ENCODE peak calls at places on chromosome 1, in five cellular contexts. One of them, this sample, is unnamed.

GRCh38 chr1:201982082-201982922 is at the start of gene RNPEP:
- DNase-seq in choroid plexus epithelial cell: peak; percentile 61
- DNase-seq in PC-9: peak; percentile 73
- DNase-seq in lower lobe of right lung: peak; percentile 84
- DNase-seq in endothelial cell: peak; percentile 83
- DNase-seq in this sample: peak; percentile 62

GRCh38 chr1:163315773-163316374 is 5.9 kb upstream of the NUF2 start:
- DNase-seq in PC-9: peak; percentile 13
- DNase-seq in endothelial cell: peak; percentile 45
- DNase-seq in choroid plexus epithelial cell: peak; percentile 73
- DNase-seq in lower lobe of right lung: no peak
- DNase-seq in this sample: peak; percentile 65

GRCh38 chr1:152969036-152969435 is 1.4 kb upstream of the SPRR4 start:
- DNase-seq in PC-9: no peak
- DNase-seq in choroid plexus epithelial cell: no peak
- DNase-seq in endothelial cell: no peak
- DNase-seq in lower lobe of right lung: no peak
- DNase-seq in this sample: no peak

GRCh38 chr1:19602486-19602885 is 41.6 kb upstream of the NBL1 start:
- DNase-seq in endothelial cell: no peak
- DNase-seq in lower lobe of right lung: no peak
- DNase-seq in PC-9: no peak
- DNase-seq in choroid plexus epithelial cell: no peak
- DNase-seq in this sample: peak; percentile 28

GRCh38 chr1:72915581-72915980 is 633.2 kb upstream of the NEGR1 start:
- DNase-seq in lower lobe of right lung: no peak
- DNase-seq in endothelial cell: no peak
- DNase-seq in PC-9: no peak
- DNase-seq in choroid plexus epithelial cell: no peak
- DNase-seq in this sample: no peak

GRCh38 chr1:84379128-84379527 is 19.2 kb upstream of the DNASE2B start:
- DNase-seq in endothelial cell: no peak
- DNase-seq in choroid plexus epithelial cell: peak; percentile 88
- DNase-seq in PC-9: no peak
- DNase-seq in lower lobe of right lung: no peak
- DNase-seq in this sample: peak; percentile 83

GRCh38 chr1:209109001-209109785 is 474.3 kb upstream of the CAMK1G start:
- DNase-seq in lower lobe of right lung: no peak
- DNase-seq in endothelial cell: no peak
- DNase-seq in choroid plexus epithelial cell: no peak
- DNase-seq in PC-9: no peak
- DNase-seq in this sample: no peak

GRCh38 chr1:94621392-94621791 is 79.8 kb upstream of the F3 start:
- DNase-seq in PC-9: peak; percentile 96
- DNase-seq in endothelial cell: no peak
- DNase-seq in lower lobe of right lung: no peak
- DNase-seq in choroid plexus epithelial cell: peak; percentile 47
- DNase-seq in this sample: peak; percentile 48

GRCh38 chr1:185853739-185854138 is 119.5 kb downstream of the HMCN1 start:
- DNase-seq in endothelial cell: no peak
- DNase-seq in choroid plexus epithelial cell: peak; percentile 76
- DNase-seq in lower lobe of right lung: no peak
- DNase-seq in PC-9: no peak
- DNase-seq in this sample: peak; percentile 76

GRCh38 chr1:209769171-209769904 is 13.5 kb downstream of the TRAF3IP3 start:
- DNase-seq in lower lobe of right lung: peak; percentile 75
- DNase-seq in PC-9: no peak
- DNase-seq in endothelial cell: no peak
- DNase-seq in choroid plexus epithelial cell: peak; percentile 91
- DNase-seq in this sample: peak; percentile 82

GRCh38 chr1:228332797-228333738 is 73.6 kb downstream of the TRIM11 start:
- DNase-seq in PC-9: no peak
- DNase-seq in choroid plexus epithelial cell: no peak
- DNase-seq in endothelial cell: no peak
- DNase-seq in lower lobe of right lung: peak; percentile 28
- DNase-seq in this sample: no peak

GRCh38 chr1:232899839-232900238 is 50.6 kb upstream of the NTPCR start:
- DNase-seq in lower lobe of right lung: no peak
- DNase-seq in choroid plexus epithelial cell: no peak
- DNase-seq in endothelial cell: no peak
- DNase-seq in PC-9: no peak
- DNase-seq in this sample: no peak

GRCh38 chr1:223338811-223339746 is 24.9 kb downstream of the SUSD4 start:
- DNase-seq in choroid plexus epithelial cell: no peak
- DNase-seq in PC-9: no peak
- DNase-seq in endothelial cell: no peak
- DNase-seq in lower lobe of right lung: no peak
- DNase-seq in this sample: no peak

GRCh38 chr1:208834346-208835081 is 590.3 kb upstream of the PLXNA2 start:
- DNase-seq in lower lobe of right lung: no peak
- DNase-seq in endothelial cell: peak; percentile 4
- DNase-seq in PC-9: no peak
- DNase-seq in choroid plexus epithelial cell: peak; percentile 2
- DNase-seq in this sample: no peak

GRCh38 chr1:23354260-23354659 is 10.2 kb upstream of the HNRNPR start:
- DNase-seq in endothelial cell: no peak
- DNase-seq in choroid plexus epithelial cell: no peak
- DNase-seq in PC-9: no peak
- DNase-seq in lower lobe of right lung: no peak
- DNase-seq in this sample: no peak
- TF ChIP-seq CTCF in endothelial cell: no peak
- TF ChIP-seq CTCF in choroid plexus epithelial cell: peak; percentile 33
- TF ChIP-seq CTCF in PC-9: no peak
- TF ChIP-seq CTCF in lower lobe of right lung: no peak
- TF ChIP-seq CTCF in this sample: peak; percentile 18

DNA sequence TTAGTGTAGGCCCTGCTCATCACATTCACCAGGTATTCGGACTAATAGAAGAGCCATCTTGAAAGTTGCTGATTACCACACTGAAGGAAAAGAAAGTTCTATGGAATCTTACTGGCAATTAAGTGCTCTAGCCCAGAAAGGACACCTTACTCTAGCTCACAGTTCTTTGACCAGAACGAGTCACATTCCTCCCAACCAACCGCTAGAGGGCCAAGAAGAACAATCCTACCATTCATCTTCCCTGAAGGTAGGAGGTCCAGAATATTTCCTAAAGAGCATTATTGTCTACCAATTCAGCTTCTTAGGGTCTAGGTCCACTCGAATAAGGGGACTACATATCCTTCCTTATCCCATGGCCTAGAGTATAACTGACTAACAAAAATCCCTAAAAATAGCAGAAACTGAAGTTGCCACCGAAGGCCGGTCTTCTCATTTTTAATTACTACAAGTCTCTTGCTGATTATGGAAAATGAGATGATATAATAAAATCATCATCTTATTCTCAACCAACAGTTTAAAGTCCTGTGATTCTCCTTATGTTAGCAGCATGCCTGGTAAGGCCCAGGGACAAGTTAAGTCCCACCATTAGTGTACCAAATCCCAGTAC is 2.7 kb upstream of the FMO1 start:
- DNase-seq in PC-9: no peak
- DNase-seq in endothelial cell: peak; percentile 42
- DNase-seq in lower lobe of right lung: no peak
- DNase-seq in choroid plexus epithelial cell: peak; percentile 72
- DNase-seq in this sample: peak; percentile 42
- TF ChIP-seq CTCF in PC-9: peak; percentile 76
- TF ChIP-seq CTCF in endothelial cell: peak; percentile 74
- TF ChIP-seq CTCF in lower lobe of right lung: peak; percentile 68
- TF ChIP-seq CTCF in choroid plexus epithelial cell: peak; percentile 91
- TF ChIP-seq CTCF in this sample: peak; percentile 83

GRCh38 chr1:89953929-89954328 is 41.0 kb upstream of the ZNF326 start:
- DNase-seq in lower lobe of right lung: no peak
- DNase-seq in endothelial cell: no peak
- DNase-seq in PC-9: peak; percentile 29
- DNase-seq in choroid plexus epithelial cell: no peak
- DNase-seq in this sample: no peak

GRCh38 chr1:89952021-89952995 is 42.6 kb upstream of the ZNF326 start:
- DNase-seq in endothelial cell: no peak
- DNase-seq in lower lobe of right lung: no peak
- DNase-seq in choroid plexus epithelial cell: peak; percentile 49
- DNase-seq in PC-9: no peak
- DNase-seq in this sample: peak; percentile 34

GRCh38 chr1:89955311-89955710 is 39.6 kb upstream of the ZNF326 start:
- DNase-seq in PC-9: no peak
- DNase-seq in lower lobe of right lung: no peak
- DNase-seq in endothelial cell: no peak
- DNase-seq in choroid plexus epithelial cell: no peak
- DNase-seq in this sample: no peak

GRCh38 chr1:89954401-89954800 is 40.5 kb upstream of the ZNF326 start:
- DNase-seq in choroid plexus epithelial cell: no peak
- DNase-seq in lower lobe of right lung: no peak
- DNase-seq in PC-9: peak; percentile 52
- DNase-seq in endothelial cell: no peak
- DNase-seq in this sample: no peak

GRCh38 chr1:89953072-89953626 is 41.8 kb upstream of the ZNF326 start:
- DNase-seq in choroid plexus epithelial cell: peak; percentile 82
- DNase-seq in PC-9: peak; percentile 83
- DNase-seq in endothelial cell: peak; percentile 16
- DNase-seq in lower lobe of right lung: no peak
- DNase-seq in this sample: peak; percentile 86
- TF ChIP-seq CTCF in choroid plexus epithelial cell: peak; percentile 46
- TF ChIP-seq CTCF in PC-9: no peak
- TF ChIP-seq CTCF in endothelial cell: no peak
- TF ChIP-seq CTCF in lower lobe of right lung: no peak
- TF ChIP-seq CTCF in this sample: peak; percentile 34

GRCh38 chr1:22731924-22732522 is 21.4 kb downstream of the EPHB2 start:
- DNase-seq in endothelial cell: peak; percentile 40
- DNase-seq in PC-9: no peak
- DNase-seq in choroid plexus epithelial cell: peak; percentile 49
- DNase-seq in lower lobe of right lung: no peak
- DNase-seq in this sample: peak; percentile 57
- TF ChIP-seq CTCF in endothelial cell: no peak
- TF ChIP-seq CTCF in PC-9: no peak
- TF ChIP-seq CTCF in choroid plexus epithelial cell: peak; percentile 72
- TF ChIP-seq CTCF in lower lobe of right lung: no peak
- TF ChIP-seq CTCF in this sample: peak; percentile 68

GRCh38 chr1:88983791-88984552 is 8.5 kb downstream of the KYAT3 start:
- DNase-seq in endothelial cell: no peak
- DNase-seq in PC-9: no peak
- DNase-seq in lower lobe of right lung: peak; percentile 59
- DNase-seq in choroid plexus epithelial cell: peak; percentile 77
- DNase-seq in this sample: peak; percentile 79
- TF ChIP-seq CTCF in endothelial cell: peak; percentile 82
- TF ChIP-seq CTCF in PC-9: peak; percentile 84
- TF ChIP-seq CTCF in lower lobe of right lung: peak; percentile 72
- TF ChIP-seq CTCF in choroid plexus epithelial cell: peak; percentile 64
- TF ChIP-seq CTCF in this sample: peak; percentile 71

GRCh38 chr1:203684077-203684476 is 57.4 kb downstream of the ATP2B4 start:
- DNase-seq in lower lobe of right lung: no peak
- DNase-seq in choroid plexus epithelial cell: no peak
- DNase-seq in PC-9: no peak
- DNase-seq in endothelial cell: no peak
- DNase-seq in this sample: no peak
- TF ChIP-seq CTCF in lower lobe of right lung: no peak
- TF ChIP-seq CTCF in choroid plexus epithelial cell: no peak
- TF ChIP-seq CTCF in PC-9: no peak
- TF ChIP-seq CTCF in endothelial cell: no peak
- TF ChIP-seq CTCF in this sample: no peak

This sample was measured in fibroblast of villous mesenchyme.